ENCODE peak calls at places on chromosomes 7 and 10, in nine cellular contexts. M is lower lobe of right lung, V is Panc1, E is spleen, C is astrocyte of the spinal cord, S is GM23338, Z is heart right ventricle, Q is tibial artery, N is fibroblast of the aortic adventitia. L is an unnamed sample.

GRCh38 chr7:131357282-131357880 is 29.7 kb downstream of the MKLN1 start:
- DNase-seq in E (no peak), C (peak), V (no peak), N (no peak), M (no peak), Q (no peak), Z (no peak), S (no peak), L (no peak)

GRCh38 chr7:98133621-98134266 is 27.1 kb downstream of the LMTK2 start:
- DNase-seq in M (no peak), Z (no peak), N (peak), S (no peak), C (peak), E (no peak), Q (no peak), V (no peak), L (peak)

GRCh38 chr10:114616103-114616502 is 42.0 kb downstream of the ABLIM1 start:
- DNase-seq in N (no peak), C (no peak), M (no peak), E (no peak), Z (no peak), Q (no peak), V (no peak), S (no peak), L (no peak)

GRCh38 chr10:30111340-30111980 is 52.1 kb upstream of the JCAD start:
- DNase-seq in C (peak), E (no peak), S (no peak), V (no peak), Z (no peak), M (no peak), N (peak), Q (no peak), L (peak)

GRCh38 chr7:116305485-116306408 is 95.4 kb downstream of the TES start:
- DNase-seq in Z (no peak), M (no peak), C (peak), V (no peak), N (no peak), S (no peak), Q (no peak), E (no peak), L (peak)

GRCh38 chr10:51649064-51649463 is 50.3 kb downstream of the CSTF2T start:
- DNase-seq in M (no peak), Q (no peak), S (no peak), N (peak), V (no peak), C (peak), E (no peak), Z (no peak), L (no peak)

GRCh38 chr10:116113721-116114501 is 159.1 kb downstream of the GFRA1 start:
- DNase-seq in C (peak), V (no peak), S (no peak), E (no peak), Z (no peak), N (no peak), M (no peak), Q (no peak), L (peak)

GRCh38 chr7:16579216-16579615 is 52.6 kb downstream of the LRRC72 start:
- DNase-seq in E (no peak), C (no peak), N (no peak), Q (no peak), Z (no peak), V (no peak), S (no peak), M (no peak), L (no peak)

GRCh38 chr7:120097789-120098188 is 175.2 kb upstream of the KCND2 start:
- DNase-seq in S (no peak), E (no peak), V (no peak), Q (no peak), C (no peak), Z (no peak), N (no peak), M (no peak), L (no peak)

GRCh38 chr10:76055963-76056362 is 624.5 kb downstream of the LRMDA start:
- DNase-seq in M (no peak), Q (no peak), N (no peak), C (no peak), Z (no peak), V (no peak), E (no peak), S (no peak), L (no peak)

GRCh38 chr7:75879771-75880184 is 944 bp downstream of the RHBDD2 start:
- DNase-seq in S (peak), M (no peak), Z (no peak), V (no peak), C (peak), Q (no peak), N (peak), E (no peak), L (no peak)

GRCh38 chr7:33669251-33669670 is 236.1 kb upstream of the BMPER start:
- DNase-seq in Z (no peak), V (no peak), S (peak), Q (no peak), C (peak), M (no peak), E (no peak), N (no peak), L (no peak)

GRCh38 chr7:43249808-43250145 is 137.3 kb downstream of the HECW1 start:
- DNase-seq in C (no peak), M (no peak), S (no peak), N (peak), E (no peak), V (no peak), Q (no peak), Z (no peak), L (peak)

GRCh38 chr7:105806592-105807266 is 69.7 kb downstream of the ATXN7L1 start:
- DNase-seq in E (no peak), C (peak), M (no peak), S (peak), V (no peak), Q (no peak), N (peak), Z (no peak), L (peak)

GRCh38 chr10:509361-510102 is 179.9 kb downstream of the DIP2C start:
- DNase-seq in E (peak), N (no peak), C (no peak), M (no peak), Z (no peak), Q (no peak), V (no peak), S (no peak), L (no peak)

GRCh38 chr7:13312327-13312726 is 624.9 kb downstream of the ARL4A start:
- DNase-seq in V (no peak), Z (no peak), M (no peak), S (peak), C (no peak), Q (no peak), E (no peak), N (no peak), L (no peak)

GRCh38 chr10:117137031-117137910 is 799 bp downstream of the VAX1 start:
- DNase-seq in Q (no peak), S (peak), N (no peak), C (no peak), V (no peak), Z (no peak), E (no peak), M (no peak), L (peak)

GRCh38 chr10:35486297-35486991 is 118.7 kb upstream of the GJD4 start:
- DNase-seq in M (no peak), V (no peak), Z (no peak), E (no peak), N (no peak), C (no peak), Q (no peak), S (no peak), L (no peak)

GRCh38 chr7:34096135-34096775 is 190.9 kb downstream of the BMPER start:
- DNase-seq in C (peak), N (peak), E (no peak), S (no peak), V (no peak), Z (peak), Q (peak), M (peak), L (peak)

GRCh38 chr10:8312079-8312478 is 257.6 kb downstream of the GATA3 start:
- DNase-seq in N (no peak), Q (no peak), S (no peak), V (no peak), E (no peak), C (no peak), M (no peak), Z (no peak), L (no peak)

GRCh38 chr7:117458977-117459583 is 20.7 kb upstream of the CFTR start:
- DNase-seq in N (peak), M (no peak), E (no peak), C (peak), Z (no peak), Q (no peak), S (peak), V (peak), L (peak)
- TF ChIP-seq CTCF in N (peak), M (peak), E (no peak), C (peak), Z (peak), Q (peak), S (peak), V (peak), L (peak)

GRCh38 chr7:84183741-84184140 is 10.8 kb downstream of the SEMA3A start:
- DNase-seq in N (no peak), E (no peak), C (no peak), Q (no peak), M (no peak), S (no peak), V (no peak), Z (no peak), L (no peak)
- H3K4me3 ChIP-seq in N (no peak), E (no peak), C (no peak), Q (no peak), M (no peak), S (no peak), V (no peak), Z (no peak), L (no peak)

GRCh38 chr7:24842449-24843241 is 85.4 kb upstream of the GSDME start:
- DNase-seq in C (peak), Z (no peak), N (peak), S (no peak), E (no peak), V (no peak), M (no peak), Q (no peak), L (no peak)
- TF ChIP-seq CTCF in C (no peak), Z (no peak), N (no peak), S (no peak), E (no peak), V (no peak), M (no peak), Q (no peak), L (no peak)

DNA sequence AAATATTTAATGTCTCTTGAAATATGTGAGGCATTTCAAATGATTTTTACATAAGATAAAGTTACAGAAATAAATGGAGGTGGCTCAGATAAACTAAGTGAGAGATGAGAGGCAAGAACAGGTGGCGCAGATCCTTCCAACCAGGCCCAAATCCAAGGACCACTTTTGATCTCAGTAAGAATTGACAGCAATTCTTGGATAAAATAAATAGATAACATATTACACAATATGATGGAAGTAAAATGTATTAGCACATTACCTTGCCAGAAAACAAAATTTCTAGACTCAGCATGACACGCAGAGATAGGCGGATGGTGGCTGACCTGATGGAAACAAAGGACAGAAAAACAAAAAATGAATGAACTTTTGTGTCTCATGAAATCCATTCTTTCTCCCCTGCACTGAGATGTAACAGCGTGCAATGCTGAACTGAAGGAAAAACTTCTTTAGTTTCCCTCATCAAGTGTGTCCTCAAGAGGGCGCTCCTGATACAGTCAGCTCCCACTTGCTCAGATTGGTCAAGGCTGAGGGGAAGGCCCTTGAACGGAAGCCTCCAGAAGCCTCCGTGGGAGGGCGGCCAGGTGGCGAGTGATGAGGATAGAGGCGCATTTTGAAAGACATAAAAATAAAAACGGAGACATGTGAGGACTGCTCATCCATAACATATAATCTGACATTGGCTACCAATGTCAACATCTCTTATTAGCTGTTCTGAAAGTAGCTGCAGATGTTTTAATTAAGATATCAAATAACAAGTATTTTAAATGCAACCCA is 62.8 kb upstream of the GSDME start:
- DNase-seq in Z (peak), M (peak), S (peak), Q (peak), N (peak), E (peak), C (peak), V (peak), L (peak)
- H3K4me3 ChIP-seq in Z (no peak), M (no peak), S (no peak), Q (no peak), N (no peak), E (no peak), C (no peak), V (no peak), L (no peak)

DNA sequence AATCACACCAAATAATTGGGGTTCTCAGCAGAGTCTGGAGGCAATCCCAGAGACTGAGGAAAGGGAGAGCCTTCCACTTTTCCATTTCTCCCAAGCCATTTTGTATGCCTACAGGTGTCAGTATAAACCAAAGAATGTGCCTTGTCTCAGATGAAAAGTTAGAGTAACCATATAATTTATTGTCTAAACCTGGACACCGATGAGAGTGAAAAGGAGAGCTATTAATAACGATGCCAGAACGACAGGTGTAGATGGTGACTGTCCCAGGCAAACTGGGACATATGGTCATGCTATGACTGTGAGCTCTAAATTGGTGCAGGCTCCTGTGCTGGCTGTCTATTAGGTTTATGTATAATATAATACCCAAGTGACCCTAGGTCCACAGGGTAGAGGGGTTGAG is 219.6 kb downstream of the ARHGAP12 start:
- DNase-seq in S (no peak), C (no peak), Z (no peak), Q (no peak), E (no peak), N (peak), M (no peak), V (peak), L (no peak)
- TF ChIP-seq CTCF in S (peak), C (no peak), Z (no peak), Q (no peak), E (no peak), N (peak), M (peak), V (no peak), L (peak)

GRCh38 chr7:157276731-157277562 is 59.9 kb upstream of the DNAJB6 start:
- DNase-seq in Z (no peak), E (peak), V (no peak), N (no peak), M (no peak), Q (no peak), C (peak), S (no peak), L (peak)
- H3K4me3 ChIP-seq in Z (no peak), E (no peak), V (no peak), N (no peak), M (no peak), Q (no peak), C (no peak), S (no peak), L (no peak)

GRCh38 chr7:28093617-28094232 is 86.9 kb downstream of the JAZF1 start:
- DNase-seq in N (peak), C (peak), M (peak), V (no peak), S (peak), E (peak), Z (peak), Q (peak), L (peak)
- TF ChIP-seq CTCF in N (peak), C (peak), M (peak), V (peak), S (peak), E (peak), Z (no peak), Q (peak), L (peak)

GRCh38 chr7:101168412-101169049 is 3.2 kb upstream of the VGF start:
- DNase-seq in C (no peak), V (no peak), M (no peak), E (no peak), Q (no peak), Z (no peak), S (peak), N (no peak), L (no peak)

GRCh38 chr7:101169838-101170531 is 4.6 kb upstream of the VGF start:
- DNase-seq in Q (peak), C (peak), S (peak), M (peak), N (peak), V (no peak), Z (peak), E (peak), L (peak)

GRCh38 chr7:101167645-101168411 is 2.5 kb upstream of the VGF start:
- DNase-seq in Z (no peak), V (no peak), N (no peak), E (no peak), S (no peak), C (no peak), M (no peak), Q (no peak), L (no peak)

GRCh38 chr7:101170617-101171441 is 5.5 kb upstream of the VGF start:
- DNase-seq in E (no peak), V (no peak), S (no peak), Q (no peak), M (no peak), C (no peak), Z (no peak), N (no peak), L (no peak)

DNA sequence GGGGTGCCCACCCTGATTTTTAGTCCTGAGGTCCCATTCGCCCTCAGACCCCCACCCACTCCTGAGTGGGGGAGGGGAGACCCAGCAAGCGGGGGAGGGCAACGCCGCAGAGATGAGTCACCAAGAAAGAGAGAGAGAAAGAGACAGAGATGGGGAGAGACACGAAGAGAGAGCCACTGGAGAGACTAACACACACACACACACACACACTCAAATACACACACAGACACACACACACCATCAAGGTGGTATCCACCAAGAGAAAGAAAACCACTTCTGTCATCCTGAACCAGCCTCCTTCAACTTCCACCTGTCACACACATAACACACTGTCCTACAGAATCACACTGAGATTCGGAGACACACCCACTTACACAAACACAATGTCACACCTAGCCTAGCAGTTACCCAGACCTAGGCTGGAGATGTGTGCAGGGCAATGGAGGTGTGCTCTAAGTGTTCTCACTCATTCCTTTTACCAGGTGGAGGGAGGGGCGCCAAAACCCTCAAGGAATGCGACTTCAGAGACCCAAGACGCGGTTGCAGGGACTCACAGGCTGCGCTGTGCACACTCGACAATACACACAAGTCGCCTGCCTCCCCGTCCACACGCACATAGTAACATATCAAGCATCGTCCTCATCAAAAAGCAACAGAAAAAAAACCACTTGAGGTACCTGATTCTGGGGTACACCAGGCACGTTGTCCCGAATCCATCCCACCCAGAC is 3.9 kb upstream of the VGF start:
- DNase-seq in Z (no peak), E (no peak), S (peak), Q (no peak), C (no peak), V (no peak), N (no peak), M (no peak), L (no peak)
- H3K4me3 ChIP-seq in Z (no peak), E (no peak), S (peak), Q (no peak), C (no peak), V (peak), N (no peak), M (no peak), L (peak)

DNA sequence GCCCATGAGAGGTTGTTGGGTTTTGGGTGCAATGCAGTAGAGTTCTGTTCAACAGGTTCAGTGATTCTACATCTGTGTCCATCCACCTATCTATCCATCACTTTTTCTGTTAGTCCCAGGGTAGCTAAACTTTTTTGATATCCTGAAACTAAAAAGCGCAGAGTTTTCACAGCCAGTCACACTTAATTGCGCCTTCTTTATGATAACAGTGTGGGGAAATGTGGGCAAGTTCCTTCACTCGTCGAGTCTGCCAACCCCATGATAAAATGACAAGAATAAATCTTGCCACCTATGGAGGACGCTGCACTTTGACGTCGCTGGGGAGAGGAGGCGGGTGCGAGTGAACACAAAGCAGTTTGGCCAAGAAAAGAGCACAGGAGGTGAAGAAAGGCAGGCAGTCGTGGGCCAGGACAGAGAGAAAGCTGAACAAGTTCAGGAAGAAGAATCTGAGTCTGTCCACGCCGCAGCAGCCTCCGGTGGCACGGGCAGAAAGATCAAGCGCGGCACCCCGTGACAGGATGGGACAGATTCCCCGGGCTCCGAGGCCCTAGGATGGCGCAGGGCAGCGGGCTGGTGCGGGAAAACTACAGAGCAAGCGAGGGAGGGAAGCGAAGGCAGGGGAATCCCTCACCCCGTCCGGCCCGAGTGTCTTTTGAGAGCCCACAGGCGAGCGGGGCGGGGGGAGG is 9.2 kb downstream of the SP8 start:
- DNase-seq in E (no peak), Q (no peak), Z (no peak), C (no peak), V (no peak), N (no peak), S (peak), M (no peak), L (no peak)
- TF ChIP-seq CTCF in E (no peak), Q (no peak), Z (no peak), C (no peak), V (no peak), N (no peak), S (no peak), M (no peak), L (no peak)